ENCODE peak calls at places on chromosomes 12 and 14, in nine cellular contexts. One of them, this sample, is unnamed.

GRCh38 chr12:19801941-19802340 is 362.6 kb downstream of the AEBP2 start:
- DNase-seq in CD4-positive, CD25-positive, alpha-beta regulatory T cell: no peak
- DNase-seq in stimulated activated CD4-positive, alpha-beta T cell treated with anti-CD3 and anti-CD28 coated beads, Interleukin-12 subunit alpha, Interleukin-12 subunit beta, amount 100 ng/mL, for 48 hours: no peak
- DNase-seq in mesendoderm: no peak
- DNase-seq in GM04504: no peak
- DNase-seq in stimulated activated CD8-positive, alpha-beta memory T cell treated with anti-CD3 and anti-CD28 coated beads, Interleukin-4, amount 100 ng/mL, for 1 hour: no peak
- DNase-seq in fibroblast of pulmonary artery: no peak
- DNase-seq in NCI-H1105: no peak
- DNase-seq in A549: no peak
- DNase-seq in this sample: no peak

GRCh38 chr12:51533799-51534198 is 57.2 kb upstream of the SCN8A start:
- DNase-seq in CD4-positive, CD25-positive, alpha-beta regulatory T cell: no peak
- DNase-seq in stimulated activated CD4-positive, alpha-beta T cell treated with anti-CD3 and anti-CD28 coated beads, Interleukin-12 subunit alpha, Interleukin-12 subunit beta, amount 100 ng/mL, for 48 hours: no peak
- DNase-seq in mesendoderm: peak; percentile 47
- DNase-seq in GM04504: no peak
- DNase-seq in stimulated activated CD8-positive, alpha-beta memory T cell treated with anti-CD3 and anti-CD28 coated beads, Interleukin-4, amount 100 ng/mL, for 1 hour: no peak
- DNase-seq in fibroblast of pulmonary artery: peak; percentile 42
- DNase-seq in NCI-H1105: no peak
- DNase-seq in A549: peak; percentile 46
- DNase-seq in this sample: no peak

GRCh38 chr12:13094349-13094748 is 9.1 kb downstream of the GSG1 start:
- DNase-seq in CD4-positive, CD25-positive, alpha-beta regulatory T cell: no peak
- DNase-seq in stimulated activated CD4-positive, alpha-beta T cell treated with anti-CD3 and anti-CD28 coated beads, Interleukin-12 subunit alpha, Interleukin-12 subunit beta, amount 100 ng/mL, for 48 hours: no peak
- DNase-seq in mesendoderm: no peak
- DNase-seq in GM04504: peak; percentile 40
- DNase-seq in stimulated activated CD8-positive, alpha-beta memory T cell treated with anti-CD3 and anti-CD28 coated beads, Interleukin-4, amount 100 ng/mL, for 1 hour: no peak
- DNase-seq in fibroblast of pulmonary artery: peak; percentile 63
- DNase-seq in NCI-H1105: no peak
- DNase-seq in A549: no peak
- DNase-seq in this sample: no peak

GRCh38 chr14:59310644-59311043 is 122.2 kb downstream of the DAAM1 start:
- DNase-seq in CD4-positive, CD25-positive, alpha-beta regulatory T cell: no peak
- DNase-seq in stimulated activated CD4-positive, alpha-beta T cell treated with anti-CD3 and anti-CD28 coated beads, Interleukin-12 subunit alpha, Interleukin-12 subunit beta, amount 100 ng/mL, for 48 hours: no peak
- DNase-seq in mesendoderm: no peak
- DNase-seq in GM04504: no peak
- DNase-seq in stimulated activated CD8-positive, alpha-beta memory T cell treated with anti-CD3 and anti-CD28 coated beads, Interleukin-4, amount 100 ng/mL, for 1 hour: no peak
- DNase-seq in fibroblast of pulmonary artery: no peak
- DNase-seq in NCI-H1105: no peak
- DNase-seq in A549: no peak
- DNase-seq in this sample: no peak

GRCh38 chr14:59055439-59056045 is 132.9 kb upstream of the DAAM1 start:
- DNase-seq in CD4-positive, CD25-positive, alpha-beta regulatory T cell: no peak
- DNase-seq in stimulated activated CD4-positive, alpha-beta T cell treated with anti-CD3 and anti-CD28 coated beads, Interleukin-12 subunit alpha, Interleukin-12 subunit beta, amount 100 ng/mL, for 48 hours: peak; percentile 7
- DNase-seq in mesendoderm: peak; percentile 42
- DNase-seq in GM04504: peak; percentile 20
- DNase-seq in stimulated activated CD8-positive, alpha-beta memory T cell treated with anti-CD3 and anti-CD28 coated beads, Interleukin-4, amount 100 ng/mL, for 1 hour: no peak
- DNase-seq in fibroblast of pulmonary artery: peak; percentile 76
- DNase-seq in NCI-H1105: peak; percentile 50
- DNase-seq in A549: peak; percentile 28
- DNase-seq in this sample: no peak

GRCh38 chr12:46049665-46050064 is 59.3 kb upstream of the SCAF11 start:
- DNase-seq in CD4-positive, CD25-positive, alpha-beta regulatory T cell: no peak
- DNase-seq in stimulated activated CD4-positive, alpha-beta T cell treated with anti-CD3 and anti-CD28 coated beads, Interleukin-12 subunit alpha, Interleukin-12 subunit beta, amount 100 ng/mL, for 48 hours: no peak
- DNase-seq in mesendoderm: peak; percentile 16
- DNase-seq in GM04504: no peak
- DNase-seq in stimulated activated CD8-positive, alpha-beta memory T cell treated with anti-CD3 and anti-CD28 coated beads, Interleukin-4, amount 100 ng/mL, for 1 hour: no peak
- DNase-seq in fibroblast of pulmonary artery: no peak
- DNase-seq in NCI-H1105: no peak
- DNase-seq in A549: no peak
- DNase-seq in this sample: no peak

GRCh38 chr12:77166711-77167110 is 101.3 kb upstream of the E2F7 start:
- DNase-seq in CD4-positive, CD25-positive, alpha-beta regulatory T cell: no peak
- DNase-seq in stimulated activated CD4-positive, alpha-beta T cell treated with anti-CD3 and anti-CD28 coated beads, Interleukin-12 subunit alpha, Interleukin-12 subunit beta, amount 100 ng/mL, for 48 hours: no peak
- DNase-seq in mesendoderm: no peak
- DNase-seq in GM04504: peak; percentile 24
- DNase-seq in stimulated activated CD8-positive, alpha-beta memory T cell treated with anti-CD3 and anti-CD28 coated beads, Interleukin-4, amount 100 ng/mL, for 1 hour: no peak
- DNase-seq in fibroblast of pulmonary artery: no peak
- DNase-seq in NCI-H1105: no peak
- DNase-seq in A549: no peak
- DNase-seq in this sample: no peak

GRCh38 chr14:54881761-54882401 is 20.7 kb downstream of the GCH1 start:
- DNase-seq in CD4-positive, CD25-positive, alpha-beta regulatory T cell: no peak
- DNase-seq in stimulated activated CD4-positive, alpha-beta T cell treated with anti-CD3 and anti-CD28 coated beads, Interleukin-12 subunit alpha, Interleukin-12 subunit beta, amount 100 ng/mL, for 48 hours: no peak
- DNase-seq in mesendoderm: no peak
- DNase-seq in GM04504: no peak
- DNase-seq in stimulated activated CD8-positive, alpha-beta memory T cell treated with anti-CD3 and anti-CD28 coated beads, Interleukin-4, amount 100 ng/mL, for 1 hour: no peak
- DNase-seq in fibroblast of pulmonary artery: peak; percentile 56
- DNase-seq in NCI-H1105: no peak
- DNase-seq in A549: no peak
- DNase-seq in this sample: no peak

GRCh38 chr12:51888316-51889215 is 663 bp downstream of the ANKRD33 start:
- DNase-seq in CD4-positive, CD25-positive, alpha-beta regulatory T cell: no peak
- DNase-seq in stimulated activated CD4-positive, alpha-beta T cell treated with anti-CD3 and anti-CD28 coated beads, Interleukin-12 subunit alpha, Interleukin-12 subunit beta, amount 100 ng/mL, for 48 hours: no peak
- DNase-seq in mesendoderm: no peak
- DNase-seq in GM04504: no peak
- DNase-seq in stimulated activated CD8-positive, alpha-beta memory T cell treated with anti-CD3 and anti-CD28 coated beads, Interleukin-4, amount 100 ng/mL, for 1 hour: no peak
- DNase-seq in fibroblast of pulmonary artery: no peak
- DNase-seq in NCI-H1105: no peak
- DNase-seq in A549: no peak
- DNase-seq in this sample: no peak

GRCh38 chr12:5171701-5172100 is 128.0 kb downstream of the KCNA5 start:
- DNase-seq in CD4-positive, CD25-positive, alpha-beta regulatory T cell: no peak
- DNase-seq in stimulated activated CD4-positive, alpha-beta T cell treated with anti-CD3 and anti-CD28 coated beads, Interleukin-12 subunit alpha, Interleukin-12 subunit beta, amount 100 ng/mL, for 48 hours: no peak
- DNase-seq in mesendoderm: peak; percentile 76
- DNase-seq in GM04504: no peak
- DNase-seq in stimulated activated CD8-positive, alpha-beta memory T cell treated with anti-CD3 and anti-CD28 coated beads, Interleukin-4, amount 100 ng/mL, for 1 hour: no peak
- DNase-seq in fibroblast of pulmonary artery: peak; percentile 42
- DNase-seq in NCI-H1105: peak; percentile 13
- DNase-seq in A549: peak; percentile 48
- DNase-seq in this sample: peak; percentile 44

GRCh38 chr12:1838223-1838993 is 18.0 kb downstream of the LRTM2 start:
- DNase-seq in CD4-positive, CD25-positive, alpha-beta regulatory T cell: no peak
- DNase-seq in stimulated activated CD4-positive, alpha-beta T cell treated with anti-CD3 and anti-CD28 coated beads, Interleukin-12 subunit alpha, Interleukin-12 subunit beta, amount 100 ng/mL, for 48 hours: no peak
- DNase-seq in mesendoderm: no peak
- DNase-seq in GM04504: no peak
- DNase-seq in stimulated activated CD8-positive, alpha-beta memory T cell treated with anti-CD3 and anti-CD28 coated beads, Interleukin-4, amount 100 ng/mL, for 1 hour: no peak
- DNase-seq in fibroblast of pulmonary artery: no peak
- DNase-seq in NCI-H1105: no peak
- DNase-seq in A549: no peak
- DNase-seq in this sample: no peak

GRCh38 chr12:82937151-82937550 is 250.4 kb downstream of the TMTC2 start:
- DNase-seq in CD4-positive, CD25-positive, alpha-beta regulatory T cell: no peak
- DNase-seq in stimulated activated CD4-positive, alpha-beta T cell treated with anti-CD3 and anti-CD28 coated beads, Interleukin-12 subunit alpha, Interleukin-12 subunit beta, amount 100 ng/mL, for 48 hours: no peak
- DNase-seq in mesendoderm: no peak
- DNase-seq in GM04504: no peak
- DNase-seq in stimulated activated CD8-positive, alpha-beta memory T cell treated with anti-CD3 and anti-CD28 coated beads, Interleukin-4, amount 100 ng/mL, for 1 hour: no peak
- DNase-seq in fibroblast of pulmonary artery: peak; percentile 34
- DNase-seq in NCI-H1105: no peak
- DNase-seq in A549: no peak
- DNase-seq in this sample: no peak

GRCh38 chr12:98724384-98725155 is 79.5 kb downstream of the APAF1 start:
- DNase-seq in CD4-positive, CD25-positive, alpha-beta regulatory T cell: no peak
- DNase-seq in stimulated activated CD4-positive, alpha-beta T cell treated with anti-CD3 and anti-CD28 coated beads, Interleukin-12 subunit alpha, Interleukin-12 subunit beta, amount 100 ng/mL, for 48 hours: no peak
- DNase-seq in mesendoderm: no peak
- DNase-seq in GM04504: no peak
- DNase-seq in stimulated activated CD8-positive, alpha-beta memory T cell treated with anti-CD3 and anti-CD28 coated beads, Interleukin-4, amount 100 ng/mL, for 1 hour: no peak
- DNase-seq in fibroblast of pulmonary artery: no peak
- DNase-seq in NCI-H1105: no peak
- DNase-seq in A549: no peak
- DNase-seq in this sample: no peak

GRCh38 chr14:91089958-91090535 is 23.8 kb upstream of the DGLUCY start:
- DNase-seq in CD4-positive, CD25-positive, alpha-beta regulatory T cell: no peak
- DNase-seq in stimulated activated CD4-positive, alpha-beta T cell treated with anti-CD3 and anti-CD28 coated beads, Interleukin-12 subunit alpha, Interleukin-12 subunit beta, amount 100 ng/mL, for 48 hours: no peak
- DNase-seq in mesendoderm: no peak
- DNase-seq in GM04504: no peak
- DNase-seq in stimulated activated CD8-positive, alpha-beta memory T cell treated with anti-CD3 and anti-CD28 coated beads, Interleukin-4, amount 100 ng/mL, for 1 hour: no peak
- DNase-seq in fibroblast of pulmonary artery: no peak
- DNase-seq in NCI-H1105: peak; percentile 69
- DNase-seq in A549: no peak
- DNase-seq in this sample: no peak

GRCh38 chr14:89332031-89332430 is 85.0 kb downstream of the FOXN3 start:
- DNase-seq in CD4-positive, CD25-positive, alpha-beta regulatory T cell: no peak
- DNase-seq in stimulated activated CD4-positive, alpha-beta T cell treated with anti-CD3 and anti-CD28 coated beads, Interleukin-12 subunit alpha, Interleukin-12 subunit beta, amount 100 ng/mL, for 48 hours: no peak
- DNase-seq in mesendoderm: no peak
- DNase-seq in GM04504: no peak
- DNase-seq in stimulated activated CD8-positive, alpha-beta memory T cell treated with anti-CD3 and anti-CD28 coated beads, Interleukin-4, amount 100 ng/mL, for 1 hour: no peak
- DNase-seq in fibroblast of pulmonary artery: no peak
- DNase-seq in NCI-H1105: no peak
- DNase-seq in A549: no peak
- DNase-seq in this sample: no peak

GRCh38 chr12:15982471-15982870 is 71.3 kb downstream of the DERA start:
- DNase-seq in CD4-positive, CD25-positive, alpha-beta regulatory T cell: no peak
- DNase-seq in stimulated activated CD4-positive, alpha-beta T cell treated with anti-CD3 and anti-CD28 coated beads, Interleukin-12 subunit alpha, Interleukin-12 subunit beta, amount 100 ng/mL, for 48 hours: no peak
- DNase-seq in mesendoderm: peak; percentile 14
- DNase-seq in GM04504: no peak
- DNase-seq in stimulated activated CD8-positive, alpha-beta memory T cell treated with anti-CD3 and anti-CD28 coated beads, Interleukin-4, amount 100 ng/mL, for 1 hour: no peak
- DNase-seq in fibroblast of pulmonary artery: peak; percentile 78
- DNase-seq in NCI-H1105: no peak
- DNase-seq in A549: peak; percentile 18
- DNase-seq in this sample: no peak

GRCh38 chr12:93231938-93232337 is 145.8 kb upstream of the NUDT4 start:
- DNase-seq in CD4-positive, CD25-positive, alpha-beta regulatory T cell: no peak
- DNase-seq in stimulated activated CD4-positive, alpha-beta T cell treated with anti-CD3 and anti-CD28 coated beads, Interleukin-12 subunit alpha, Interleukin-12 subunit beta, amount 100 ng/mL, for 48 hours: no peak
- DNase-seq in mesendoderm: no peak
- DNase-seq in GM04504: no peak
- DNase-seq in stimulated activated CD8-positive, alpha-beta memory T cell treated with anti-CD3 and anti-CD28 coated beads, Interleukin-4, amount 100 ng/mL, for 1 hour: no peak
- DNase-seq in fibroblast of pulmonary artery: no peak
- DNase-seq in NCI-H1105: no peak
- DNase-seq in A549: no peak
- DNase-seq in this sample: no peak

GRCh38 chr12:107133462-107133861 is 40.1 kb upstream of the CRY1 start:
- DNase-seq in CD4-positive, CD25-positive, alpha-beta regulatory T cell: no peak
- DNase-seq in stimulated activated CD4-positive, alpha-beta T cell treated with anti-CD3 and anti-CD28 coated beads, Interleukin-12 subunit alpha, Interleukin-12 subunit beta, amount 100 ng/mL, for 48 hours: no peak
- DNase-seq in mesendoderm: peak; percentile 74
- DNase-seq in GM04504: no peak
- DNase-seq in stimulated activated CD8-positive, alpha-beta memory T cell treated with anti-CD3 and anti-CD28 coated beads, Interleukin-4, amount 100 ng/mL, for 1 hour: no peak
- DNase-seq in fibroblast of pulmonary artery: no peak
- DNase-seq in NCI-H1105: no peak
- DNase-seq in A549: no peak
- DNase-seq in this sample: no peak

GRCh38 chr12:11689591-11690158 is 40.2 kb downstream of the ETV6 start:
- DNase-seq in CD4-positive, CD25-positive, alpha-beta regulatory T cell: no peak
- DNase-seq in stimulated activated CD4-positive, alpha-beta T cell treated with anti-CD3 and anti-CD28 coated beads, Interleukin-12 subunit alpha, Interleukin-12 subunit beta, amount 100 ng/mL, for 48 hours: no peak
- DNase-seq in mesendoderm: no peak
- DNase-seq in GM04504: no peak
- DNase-seq in stimulated activated CD8-positive, alpha-beta memory T cell treated with anti-CD3 and anti-CD28 coated beads, Interleukin-4, amount 100 ng/mL, for 1 hour: no peak
- DNase-seq in fibroblast of pulmonary artery: no peak
- DNase-seq in NCI-H1105: no peak
- DNase-seq in A549: no peak
- DNase-seq in this sample: peak; percentile 80

GRCh38 chr12:104573-105081 is 38.1 kb downstream of the IQSEC3 start:
- DNase-seq in CD4-positive, CD25-positive, alpha-beta regulatory T cell: peak; percentile 24
- DNase-seq in stimulated activated CD4-positive, alpha-beta T cell treated with anti-CD3 and anti-CD28 coated beads, Interleukin-12 subunit alpha, Interleukin-12 subunit beta, amount 100 ng/mL, for 48 hours: no peak
- DNase-seq in mesendoderm: no peak
- DNase-seq in GM04504: no peak
- DNase-seq in stimulated activated CD8-positive, alpha-beta memory T cell treated with anti-CD3 and anti-CD28 coated beads, Interleukin-4, amount 100 ng/mL, for 1 hour: no peak
- DNase-seq in fibroblast of pulmonary artery: no peak
- DNase-seq in NCI-H1105: peak; percentile 92
- DNase-seq in A549: no peak
- DNase-seq in this sample: no peak

GRCh38 chr12:62164036-62164435 is 96.2 kb upstream of the USP15 start:
- DNase-seq in CD4-positive, CD25-positive, alpha-beta regulatory T cell: no peak
- DNase-seq in stimulated activated CD4-positive, alpha-beta T cell treated with anti-CD3 and anti-CD28 coated beads, Interleukin-12 subunit alpha, Interleukin-12 subunit beta, amount 100 ng/mL, for 48 hours: no peak
- DNase-seq in mesendoderm: no peak
- DNase-seq in GM04504: no peak
- DNase-seq in stimulated activated CD8-positive, alpha-beta memory T cell treated with anti-CD3 and anti-CD28 coated beads, Interleukin-4, amount 100 ng/mL, for 1 hour: no peak
- DNase-seq in fibroblast of pulmonary artery: no peak
- DNase-seq in NCI-H1105: no peak
- DNase-seq in A549: no peak
- DNase-seq in this sample: no peak

GRCh38 chr12:13164859-13165577 is 31.5 kb upstream of the EMP1 start:
- DNase-seq in CD4-positive, CD25-positive, alpha-beta regulatory T cell: no peak
- DNase-seq in stimulated activated CD4-positive, alpha-beta T cell treated with anti-CD3 and anti-CD28 coated beads, Interleukin-12 subunit alpha, Interleukin-12 subunit beta, amount 100 ng/mL, for 48 hours: no peak
- DNase-seq in mesendoderm: no peak
- DNase-seq in GM04504: no peak
- DNase-seq in stimulated activated CD8-positive, alpha-beta memory T cell treated with anti-CD3 and anti-CD28 coated beads, Interleukin-4, amount 100 ng/mL, for 1 hour: no peak
- DNase-seq in fibroblast of pulmonary artery: no peak
- DNase-seq in NCI-H1105: no peak
- DNase-seq in A549: no peak
- DNase-seq in this sample: no peak

GRCh38 chr12:38282886-38283285 is 33.7 kb upstream of the ALG10B start:
- DNase-seq in CD4-positive, CD25-positive, alpha-beta regulatory T cell: no peak
- DNase-seq in stimulated activated CD4-positive, alpha-beta T cell treated with anti-CD3 and anti-CD28 coated beads, Interleukin-12 subunit alpha, Interleukin-12 subunit beta, amount 100 ng/mL, for 48 hours: no peak
- DNase-seq in mesendoderm: no peak
- DNase-seq in GM04504: no peak
- DNase-seq in stimulated activated CD8-positive, alpha-beta memory T cell treated with anti-CD3 and anti-CD28 coated beads, Interleukin-4, amount 100 ng/mL, for 1 hour: no peak
- DNase-seq in fibroblast of pulmonary artery: no peak
- DNase-seq in NCI-H1105: no peak
- DNase-seq in A549: peak; percentile 15
- DNase-seq in this sample: no peak

GRCh38 chr12:10771132-10771733 is 31.2 kb downstream of the TAS2R7 start:
- DNase-seq in CD4-positive, CD25-positive, alpha-beta regulatory T cell: peak; percentile 53
- DNase-seq in stimulated activated CD4-positive, alpha-beta T cell treated with anti-CD3 and anti-CD28 coated beads, Interleukin-12 subunit alpha, Interleukin-12 subunit beta, amount 100 ng/mL, for 48 hours: no peak
- DNase-seq in mesendoderm: peak; percentile 21
- DNase-seq in GM04504: peak; percentile 12
- DNase-seq in stimulated activated CD8-positive, alpha-beta memory T cell treated with anti-CD3 and anti-CD28 coated beads, Interleukin-4, amount 100 ng/mL, for 1 hour: no peak
- DNase-seq in fibroblast of pulmonary artery: peak; percentile 74
- DNase-seq in NCI-H1105: peak; percentile 19
- DNase-seq in A549: peak; percentile 44
- DNase-seq in this sample: no peak

GRCh38 chr14:64891839-64892375 is 12.2 kb upstream of the SPTB start:
- DNase-seq in CD4-positive, CD25-positive, alpha-beta regulatory T cell: peak; percentile 59
- DNase-seq in stimulated activated CD4-positive, alpha-beta T cell treated with anti-CD3 and anti-CD28 coated beads, Interleukin-12 subunit alpha, Interleukin-12 subunit beta, amount 100 ng/mL, for 48 hours: no peak
- DNase-seq in mesendoderm: peak; percentile 70
- DNase-seq in GM04504: peak; percentile 38
- DNase-seq in stimulated activated CD8-positive, alpha-beta memory T cell treated with anti-CD3 and anti-CD28 coated beads, Interleukin-4, amount 100 ng/mL, for 1 hour: no peak
- DNase-seq in fibroblast of pulmonary artery: peak; percentile 81
- DNase-seq in NCI-H1105: peak; percentile 54
- DNase-seq in A549: peak; percentile 80
- DNase-seq in this sample: no peak

GRCh38 chr14:32559595-32559994 is 230.5 kb downstream of the AKAP6 start:
- DNase-seq in CD4-positive, CD25-positive, alpha-beta regulatory T cell: no peak
- DNase-seq in stimulated activated CD4-positive, alpha-beta T cell treated with anti-CD3 and anti-CD28 coated beads, Interleukin-12 subunit alpha, Interleukin-12 subunit beta, amount 100 ng/mL, for 48 hours: no peak
- DNase-seq in mesendoderm: no peak
- DNase-seq in GM04504: no peak
- DNase-seq in stimulated activated CD8-positive, alpha-beta memory T cell treated with anti-CD3 and anti-CD28 coated beads, Interleukin-4, amount 100 ng/mL, for 1 hour: no peak
- DNase-seq in fibroblast of pulmonary artery: peak; percentile 46
- DNase-seq in NCI-H1105: no peak
- DNase-seq in A549: no peak
- DNase-seq in this sample: peak; percentile 10

This sample was measured in ELF-1.